ENCODE peak calls at places on chromosome 21, in five cellular contexts. Q is SK-N-SH, J is HepG2, A is GM12878, T is K562. R is an unnamed sample.

GRCh38 chr21:34797926-34798595 is 129.3 kb downstream of the CLIC6 start:
- DNase-seq in Q (no peak), J (no peak), A (no peak), T (no peak), R (no peak)

GRCh38 chr21:17805966-17806365 is 13.2 kb downstream of the C21orf91 start:
- DNase-seq in A (no peak), J (no peak), T (no peak), Q (no peak), R (no peak)

GRCh38 chr21:37061926-37062591 is 10.8 kb downstream of the PIGP start:
- DNase-seq in Q (no peak), J (peak), T (no peak), A (no peak), R (no peak)

GRCh38 chr21:26686278-26686677 is 113.2 kb upstream of the CYYR1 start:
- DNase-seq in T (no peak), Q (peak), J (no peak), A (no peak), R (peak)

GRCh38 chr21:36816556-36817130 is 117.7 kb downstream of the SIM2 start:
- DNase-seq in Q (no peak), J (no peak), A (no peak), T (no peak), R (peak)

GRCh38 chr21:34871026-34871908 is 177.8 kb downstream of the RUNX1 start:
- DNase-seq in Q (no peak), A (no peak), J (no peak), T (no peak), R (no peak)

GRCh38 chr21:26007911-26008579 is 162.5 kb downstream of the APP start:
- DNase-seq in J (no peak), T (no peak), Q (no peak), A (no peak), R (peak)

GRCh38 chr21:33071878-33072306 is 2.0 kb downstream of the OLIG1 start:
- DNase-seq in T (no peak), A (no peak), J (no peak), Q (no peak), R (peak)

GRCh38 chr21:43631411-43632107 is 27.7 kb downstream of the HSF2BP start:
- DNase-seq in Q (no peak), T (no peak), A (no peak), J (no peak), R (no peak)

GRCh38 chr21:31726407-31726806 is 5.5 kb downstream of the SCAF4 start:
- DNase-seq in A (no peak), T (no peak), Q (no peak), J (no peak), R (no peak)

GRCh38 chr21:35154788-35155187 is 105.7 kb upstream of the RUNX1 start:
- DNase-seq in A (no peak), T (peak), J (no peak), Q (no peak), R (no peak)

GRCh38 chr21:15560383-15561056 is 169.3 kb upstream of the USP25 start:
- DNase-seq in A (no peak), Q (no peak), J (no peak), T (no peak), R (no peak)

GRCh38 chr21:17727361-17727760 is 91.8 kb downstream of the C21orf91 start:
- DNase-seq in A (no peak), J (no peak), T (no peak), Q (no peak), R (no peak)

GRCh38 chr21:19048088-19048672 is 644.6 kb upstream of the TMPRSS15 start:
- DNase-seq in T (no peak), Q (no peak), J (no peak), A (no peak), R (no peak)

GRCh38 chr21:35649186-35649585 is 411.1 kb downstream of the SETD4 start:
- DNase-seq in A (no peak), T (no peak), Q (no peak), J (no peak), R (peak)

GRCh38 chr21:38228115-38228514 is 28.7 kb upstream of the KCNJ15 start:
- DNase-seq in Q (no peak), J (no peak), A (no peak), T (no peak), R (no peak)

GRCh38 chr21:32532636-32533035 is 52.7 kb downstream of the TCP10L start:
- DNase-seq in T (no peak), Q (no peak), A (no peak), J (no peak), R (no peak)

GRCh38 chr21:22993144-22993543 is 1994.9 kb downstream of the NCAM2 start:
- DNase-seq in T (no peak), J (no peak), Q (no peak), A (no peak), R (no peak)

GRCh38 chr21:43684424-43684823 is 25.1 kb downstream of the RRP1B start:
- DNase-seq in A (no peak), J (no peak), Q (no peak), T (no peak), R (no peak)

GRCh38 chr21:15455819-15456462 is 273.8 kb upstream of the USP25 start:
- DNase-seq in A (no peak), T (no peak), J (peak), Q (no peak), R (no peak)

GRCh38 chr21:31092867-31093266 is 54.6 kb upstream of the KRTAP19-8 start:
- DNase-seq in J (no peak), Q (no peak), T (no peak), A (no peak), R (no peak)

GRCh38 chr21:29499734-29500343 is 201.1 kb downstream of the BACH1 start:
- DNase-seq in Q (peak), J (peak), A (no peak), T (peak), R (no peak)

GRCh38 chr21:42523941-42524340 is 10.3 kb downstream of the SLC37A1 start:
- DNase-seq in J (no peak), Q (no peak), A (no peak), T (no peak), R (no peak)
- TF ChIP-seq MXI1 in J (no peak), Q (no peak), A (no peak), T (no peak), R (no peak)

GRCh38 chr21:42512346-42513034 is 1.2 kb upstream of the SLC37A1 start:
- DNase-seq in T (no peak), A (no peak), J (no peak), Q (no peak), R (no peak)

GRCh38 chr21:42513151-42513984 is at the start of gene SLC37A1:
- DNase-seq in J (no peak), A (no peak), Q (peak), T (peak), R (no peak)

GRCh38 chr21:42513985-42514882 is 582 bp downstream of the SLC37A1 start:
- DNase-seq in Q (peak), A (no peak), J (no peak), T (peak), R (no peak)

GRCh38 chr21:42515708-42516502 is 2.3 kb downstream of the SLC37A1 start:
- DNase-seq in Q (no peak), A (no peak), J (no peak), T (no peak), R (no peak)

GRCh38 chr21:42514883-42515228 is 1.2 kb downstream of the SLC37A1 start:
- DNase-seq in J (no peak), A (no peak), T (no peak), Q (no peak), R (no peak)
- TF ChIP-seq MXI1 in J (no peak), A (no peak), T (no peak), Q (no peak), R (no peak)

GRCh38 chr21:27722095-27722494 is 755.2 kb upstream of the ADAMTS5 start:
- DNase-seq in Q (no peak), J (no peak), A (no peak), T (no peak), R (no peak)

GRCh38 chr21:27713159-27714109 is 746.5 kb upstream of the ADAMTS5 start:
- DNase-seq in J (no peak), A (no peak), T (no peak), Q (no peak), R (no peak)

GRCh38 chr21:27721675-27722074 is 754.8 kb upstream of the ADAMTS5 start:
- DNase-seq in T (no peak), J (no peak), A (no peak), Q (no peak), R (no peak)

GRCh38 chr21:27715131-27715530 is 748.2 kb upstream of the ADAMTS5 start:
- DNase-seq in A (no peak), Q (no peak), T (no peak), J (no peak), R (no peak)

DNA sequence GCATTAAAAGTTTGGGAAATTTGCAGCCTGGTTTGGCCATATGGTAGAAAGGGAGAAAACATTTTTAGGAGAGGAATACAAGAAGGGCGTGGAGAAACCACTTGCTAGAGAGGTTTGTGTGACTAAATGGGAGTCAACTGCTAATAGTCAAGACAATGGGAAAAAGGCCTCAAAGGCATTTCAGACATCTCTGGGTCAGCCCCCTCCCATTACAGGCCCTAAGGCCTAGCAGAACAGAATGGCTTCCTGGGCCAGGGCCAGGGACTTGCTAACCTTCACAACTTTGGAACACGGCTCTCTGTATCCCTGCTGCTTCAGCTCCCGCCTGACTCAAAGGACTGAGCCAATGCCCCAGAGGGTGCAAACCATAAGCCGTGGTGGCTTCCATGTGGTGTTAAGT is 752.3 kb upstream of the ADAMTS5 start:
- DNase-seq in J (no peak), Q (no peak), T (no peak), A (no peak), R (no peak)
- TF ChIP-seq MXI1 in J (no peak), Q (no peak), T (no peak), A (no peak), R (no peak)

DNA sequence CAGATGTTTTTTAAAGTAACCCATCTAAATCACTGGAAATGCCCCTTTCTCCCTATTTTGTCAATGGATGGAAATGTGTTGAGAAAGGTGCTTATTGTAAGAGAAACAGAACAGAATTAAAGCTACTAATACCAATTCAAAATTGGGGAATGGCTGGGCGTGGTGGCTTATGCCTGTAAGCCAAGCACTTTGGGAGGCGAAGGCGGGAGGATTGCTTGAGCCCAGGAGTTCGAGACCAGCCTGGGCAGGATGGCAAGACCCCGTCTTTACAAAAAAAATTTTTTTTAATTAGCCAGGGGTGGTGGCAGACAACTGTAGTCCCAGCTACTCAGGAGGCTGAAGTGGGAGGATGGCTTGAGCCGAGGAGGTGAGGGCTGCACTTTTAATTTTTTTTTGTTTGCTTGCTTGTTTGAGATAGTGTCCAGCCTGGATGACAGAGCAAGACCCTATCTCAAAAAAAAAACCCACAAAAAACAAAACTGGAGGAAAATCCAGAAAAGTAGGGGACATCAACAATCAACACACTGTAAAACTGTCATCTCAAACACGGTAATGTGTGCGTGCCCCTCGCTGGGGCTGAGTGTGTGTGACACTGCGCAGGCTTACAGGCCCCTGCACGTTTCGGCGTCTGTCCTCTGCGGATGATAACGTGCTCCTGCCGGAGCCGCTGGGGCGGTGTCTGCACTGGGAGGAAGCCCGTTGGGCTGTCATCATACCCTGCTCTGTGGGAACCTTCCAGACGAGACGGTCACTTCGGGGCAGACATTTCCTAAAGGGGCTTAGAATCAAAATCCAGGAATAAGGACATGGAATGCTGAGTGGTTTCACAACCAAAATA is 11.6 kb upstream of the POFUT2 start:
- DNase-seq in A (no peak), Q (no peak), J (no peak), T (peak), R (no peak)
- TF ChIP-seq MXI1 in A (no peak), Q (no peak), J (no peak), T (peak), R (no peak)

GRCh38 chr21:40902299-40902698 is 55.3 kb upstream of the DSCAM start:
- DNase-seq in T (no peak), Q (no peak), A (no peak), J (no peak), R (no peak)
- TF ChIP-seq MXI1 in T (no peak), Q (no peak), A (no peak), J (no peak), R (no peak)

GRCh38 chr21:46005481-46005881 is 23.9 kb downstream of the COL6A1 start:
- DNase-seq in Q (peak), A (no peak), T (no peak), J (no peak), R (no peak)

GRCh38 chr21:46003575-46004007 is 22.0 kb downstream of the COL6A1 start:
- DNase-seq in Q (no peak), T (no peak), J (no peak), A (no peak), R (no peak)

GRCh38 chr21:46002841-46003574 is 21.4 kb downstream of the COL6A1 start:
- DNase-seq in T (no peak), J (no peak), Q (no peak), A (no peak), R (no peak)

GRCh38 chr21:46005081-46005480 is 23.5 kb downstream of the COL6A1 start:
- DNase-seq in Q (peak), J (no peak), A (no peak), T (no peak), R (no peak)

DNA sequence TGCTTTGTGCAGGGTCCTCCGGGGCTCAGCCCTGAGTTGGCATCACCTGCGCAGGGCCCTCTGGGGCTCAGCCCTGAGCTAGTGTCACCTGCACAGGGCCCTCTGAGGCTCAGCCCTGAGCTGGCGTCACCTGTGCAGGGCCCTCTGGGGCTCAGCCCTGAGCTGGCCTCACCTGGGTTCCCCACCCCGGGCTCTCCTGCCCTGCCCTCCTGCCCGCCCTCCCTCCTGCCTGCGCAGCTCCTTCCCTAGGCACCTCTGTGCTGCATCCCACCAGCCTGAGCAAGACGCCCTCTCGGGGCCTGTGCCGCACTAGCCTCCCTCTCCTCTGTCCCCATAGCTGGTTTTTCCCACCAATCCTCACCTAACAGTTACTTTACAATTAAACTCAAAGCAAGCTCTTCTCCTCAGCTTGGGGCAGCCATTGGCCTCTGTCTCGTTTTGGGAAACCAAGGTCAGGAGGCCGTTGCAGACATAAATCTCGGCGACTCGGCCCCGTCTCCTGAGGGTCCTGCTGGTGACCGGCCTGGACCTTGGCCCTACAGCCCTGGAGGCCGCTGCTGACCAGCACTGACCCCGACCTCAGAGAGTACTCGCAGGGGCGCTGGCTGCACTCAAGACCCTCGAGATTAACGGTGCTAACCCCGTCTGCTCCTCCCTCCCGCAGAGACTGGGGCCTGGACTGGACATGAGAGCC is 22.7 kb downstream of the COL6A1 start:
- DNase-seq in T (no peak), Q (no peak), J (no peak), A (no peak), R (no peak)
- TF ChIP-seq MXI1 in T (no peak), Q (no peak), J (no peak), A (no peak), R (no peak)

DNA sequence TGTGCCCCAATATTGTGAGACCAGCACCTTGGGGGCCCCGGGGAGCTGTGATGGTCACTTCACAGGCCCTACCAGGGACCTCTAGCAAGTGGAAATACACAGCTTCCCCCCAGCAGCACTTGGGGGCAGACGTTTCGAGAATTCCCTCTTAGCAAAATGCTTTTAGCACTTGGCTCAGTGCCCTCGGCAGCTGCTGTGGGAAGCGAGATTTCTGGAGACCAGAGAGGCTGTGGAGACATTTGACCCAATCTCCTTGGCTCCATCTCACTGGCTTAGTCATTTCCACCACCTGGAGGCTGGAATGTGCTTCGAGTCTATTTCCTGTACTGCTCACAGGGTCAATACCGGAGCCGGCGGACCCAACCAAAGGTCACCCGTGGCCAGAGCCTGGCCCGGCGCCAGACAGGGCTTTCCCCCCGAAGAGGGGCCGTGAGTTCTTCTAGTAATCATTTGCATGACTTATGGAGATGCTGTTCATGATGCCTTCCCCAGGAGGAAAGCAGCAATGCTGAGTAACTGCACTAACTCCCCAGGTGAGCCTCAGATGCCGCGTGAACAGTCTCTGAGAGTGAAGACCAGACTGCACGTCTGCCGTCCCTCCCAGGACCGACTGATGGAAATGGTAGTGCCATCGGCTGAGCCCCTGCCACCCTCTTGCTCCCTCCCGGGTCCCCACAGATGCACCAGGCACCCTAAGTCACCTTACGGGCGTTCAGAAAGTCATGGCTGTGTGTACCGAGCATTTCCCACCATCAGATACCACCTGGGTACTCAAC is 4.4 kb upstream of the C2CD2 start:
- DNase-seq in T (peak), Q (no peak), J (peak), A (no peak), R (peak)
- TF ChIP-seq MXI1 in T (no peak), Q (no peak), J (no peak), A (no peak), R (no peak)

GRCh38 chr21:42264245-42265195 is 45.6 kb downstream of the ABCG1 start:
- DNase-seq in Q (no peak), A (no peak), T (no peak), J (no peak), R (no peak)

GRCh38 chr21:42265229-42265812 is 46.4 kb downstream of the ABCG1 start:
- DNase-seq in J (no peak), Q (no peak), T (no peak), A (no peak), R (no peak)

GRCh38 chr21:42261832-42262200 is 42.9 kb downstream of the ABCG1 start:
- DNase-seq in A (no peak), Q (no peak), T (no peak), J (no peak), R (no peak)

GRCh38 chr21:42262826-42263225 is 43.9 kb downstream of the ABCG1 start:
- DNase-seq in A (no peak), J (peak), Q (peak), T (no peak), R (peak)

DNA sequence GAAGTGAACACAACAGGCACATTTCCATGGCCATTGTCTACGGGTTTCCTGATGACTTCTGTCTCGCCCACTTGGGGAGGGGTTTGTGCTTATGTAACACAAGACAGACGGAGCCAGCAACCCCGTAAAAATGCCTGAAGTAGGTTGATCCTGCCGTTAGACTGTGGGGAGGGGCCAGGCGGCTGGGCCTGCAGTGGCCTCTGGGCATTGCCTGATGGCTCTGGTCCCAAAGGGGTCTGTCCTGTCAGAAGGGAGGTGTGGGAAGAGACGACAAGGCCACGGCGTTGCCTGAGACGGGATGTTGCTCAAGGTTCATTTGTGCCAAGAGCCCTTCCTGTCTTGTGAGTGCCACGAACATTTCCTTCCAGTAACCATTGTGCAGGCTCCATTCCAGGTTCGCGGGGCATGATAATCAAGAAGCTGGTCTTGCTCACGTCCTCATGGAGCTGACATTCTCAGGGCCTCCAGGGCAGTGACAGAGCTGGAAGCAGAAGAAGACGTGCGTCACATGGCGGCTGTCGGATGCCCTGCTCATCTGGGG is 44.7 kb downstream of the ABCG1 start:
- DNase-seq in Q (no peak), T (no peak), J (no peak), A (no peak), R (no peak)
- TF ChIP-seq MXI1 in Q (no peak), T (no peak), J (no peak), A (no peak), R (no peak)

R was measured in IMR-90.